ENCODE peak calls at places on chromosomes 4 and X, in five cellular contexts. One of them, this sample, is unnamed.

GRCh38 chr4:140187316-140187695 is 33.3 kb upstream of the MAML3 start:
- DNase-seq in astrocyte of the cerebellum: no peak
- DNase-seq in D721Med: no peak
- DNase-seq in Peyer's patch: no peak
- DNase-seq in GM20000: no peak
- DNase-seq in this sample: no peak

GRCh38 chr4:61443813-61444510 is 243.8 kb downstream of the ADGRL3 start:
- DNase-seq in astrocyte of the cerebellum: no peak
- DNase-seq in D721Med: no peak
- DNase-seq in Peyer's patch: no peak
- DNase-seq in GM20000: no peak
- DNase-seq in this sample: no peak

GRCh38 chr4:110792036-110792435 is 169.2 kb upstream of the PITX2 start:
- DNase-seq in astrocyte of the cerebellum: no peak
- DNase-seq in D721Med: no peak
- DNase-seq in Peyer's patch: no peak
- DNase-seq in GM20000: no peak
- DNase-seq in this sample: no peak

GRCh38 chrX:3939967-3940610 is 226.6 kb upstream of the PRKX start:
- DNase-seq in astrocyte of the cerebellum: peak; percentile 12
- DNase-seq in D721Med: no peak
- DNase-seq in Peyer's patch: no peak
- DNase-seq in GM20000: peak; percentile 6
- DNase-seq in this sample: no peak

GRCh38 chr4:8710946-8711345 is 118.4 kb downstream of the CPZ start:
- DNase-seq in astrocyte of the cerebellum: no peak
- DNase-seq in D721Med: no peak
- DNase-seq in Peyer's patch: peak; percentile 17
- DNase-seq in GM20000: no peak
- DNase-seq in this sample: peak; percentile 1

GRCh38 chrX:119624951-119625668 is 18.9 kb upstream of the NKRF start:
- DNase-seq in astrocyte of the cerebellum: no peak
- DNase-seq in D721Med: no peak
- DNase-seq in Peyer's patch: no peak
- DNase-seq in GM20000: no peak
- DNase-seq in this sample: no peak

GRCh38 chrX:81120936-81121351 is 80.8 kb downstream of the HMGN5 start:
- DNase-seq in astrocyte of the cerebellum: peak; percentile 26
- DNase-seq in D721Med: no peak
- DNase-seq in Peyer's patch: peak; percentile 61
- DNase-seq in GM20000: peak; percentile 5
- DNase-seq in this sample: peak; percentile 15

GRCh38 chr4:20925176-20925575 is 224.9 kb downstream of the PACRGL start:
- DNase-seq in astrocyte of the cerebellum: no peak
- DNase-seq in D721Med: no peak
- DNase-seq in Peyer's patch: no peak
- DNase-seq in GM20000: no peak
- DNase-seq in this sample: no peak

GRCh38 chrX:139642241-139642927 is 65.6 kb downstream of the MCF2 start:
- DNase-seq in astrocyte of the cerebellum: peak; percentile 16
- DNase-seq in D721Med: peak; percentile 10
- DNase-seq in Peyer's patch: no peak
- DNase-seq in GM20000: no peak
- DNase-seq in this sample: no peak

GRCh38 chr4:124389591-124389990 is 322.9 kb downstream of the ANKRD50 start:
- DNase-seq in astrocyte of the cerebellum: no peak
- DNase-seq in D721Med: no peak
- DNase-seq in Peyer's patch: no peak
- DNase-seq in GM20000: no peak
- DNase-seq in this sample: no peak

GRCh38 chrX:42098897-42099296 is 175.5 kb upstream of the CASK start:
- DNase-seq in astrocyte of the cerebellum: no peak
- DNase-seq in D721Med: no peak
- DNase-seq in Peyer's patch: no peak
- DNase-seq in GM20000: no peak
- DNase-seq in this sample: no peak

GRCh38 chr4:92253986-92254671 is 49.6 kb upstream of the GRID2 start:
- DNase-seq in astrocyte of the cerebellum: no peak
- DNase-seq in D721Med: no peak
- DNase-seq in Peyer's patch: no peak
- DNase-seq in GM20000: no peak
- DNase-seq in this sample: no peak

GRCh38 chrX:123487226-123487625 is 245.6 kb downstream of the THOC2 start:
- DNase-seq in astrocyte of the cerebellum: no peak
- DNase-seq in D721Med: no peak
- DNase-seq in Peyer's patch: no peak
- DNase-seq in GM20000: no peak
- DNase-seq in this sample: no peak

GRCh38 chrX:44104699-44105098 is 131.5 kb upstream of the NDP start:
- DNase-seq in astrocyte of the cerebellum: no peak
- DNase-seq in D721Med: no peak
- DNase-seq in Peyer's patch: no peak
- DNase-seq in GM20000: no peak
- DNase-seq in this sample: no peak

GRCh38 chr4:141668200-141668599 is 31.8 kb downstream of the IL15 start:
- DNase-seq in astrocyte of the cerebellum: no peak
- DNase-seq in D721Med: no peak
- DNase-seq in Peyer's patch: no peak
- DNase-seq in GM20000: no peak
- DNase-seq in this sample: no peak

GRCh38 chr4:94390804-94391410 is 48.3 kb upstream of the HPGDS start:
- DNase-seq in astrocyte of the cerebellum: no peak
- DNase-seq in D721Med: no peak
- DNase-seq in Peyer's patch: no peak
- DNase-seq in GM20000: peak; percentile 18
- DNase-seq in this sample: no peak

GRCh38 chr4:54320826-54321320 is 91.8 kb downstream of the PDGFRA start:
- DNase-seq in astrocyte of the cerebellum: no peak
- DNase-seq in D721Med: no peak
- DNase-seq in Peyer's patch: no peak
- DNase-seq in GM20000: no peak
- DNase-seq in this sample: no peak

GRCh38 chr4:5003372-5003857 is 15.8 kb downstream of the CYTL1 start:
- DNase-seq in astrocyte of the cerebellum: no peak
- DNase-seq in D721Med: no peak
- DNase-seq in Peyer's patch: no peak
- DNase-seq in GM20000: no peak
- DNase-seq in this sample: no peak

GRCh38 chr4:153792007-153792892 is 3.4 kb upstream of the SFRP2 start:
- DNase-seq in astrocyte of the cerebellum: no peak
- DNase-seq in D721Med: peak; percentile 62
- DNase-seq in Peyer's patch: peak; percentile 66
- DNase-seq in GM20000: no peak
- DNase-seq in this sample: no peak

DNA sequence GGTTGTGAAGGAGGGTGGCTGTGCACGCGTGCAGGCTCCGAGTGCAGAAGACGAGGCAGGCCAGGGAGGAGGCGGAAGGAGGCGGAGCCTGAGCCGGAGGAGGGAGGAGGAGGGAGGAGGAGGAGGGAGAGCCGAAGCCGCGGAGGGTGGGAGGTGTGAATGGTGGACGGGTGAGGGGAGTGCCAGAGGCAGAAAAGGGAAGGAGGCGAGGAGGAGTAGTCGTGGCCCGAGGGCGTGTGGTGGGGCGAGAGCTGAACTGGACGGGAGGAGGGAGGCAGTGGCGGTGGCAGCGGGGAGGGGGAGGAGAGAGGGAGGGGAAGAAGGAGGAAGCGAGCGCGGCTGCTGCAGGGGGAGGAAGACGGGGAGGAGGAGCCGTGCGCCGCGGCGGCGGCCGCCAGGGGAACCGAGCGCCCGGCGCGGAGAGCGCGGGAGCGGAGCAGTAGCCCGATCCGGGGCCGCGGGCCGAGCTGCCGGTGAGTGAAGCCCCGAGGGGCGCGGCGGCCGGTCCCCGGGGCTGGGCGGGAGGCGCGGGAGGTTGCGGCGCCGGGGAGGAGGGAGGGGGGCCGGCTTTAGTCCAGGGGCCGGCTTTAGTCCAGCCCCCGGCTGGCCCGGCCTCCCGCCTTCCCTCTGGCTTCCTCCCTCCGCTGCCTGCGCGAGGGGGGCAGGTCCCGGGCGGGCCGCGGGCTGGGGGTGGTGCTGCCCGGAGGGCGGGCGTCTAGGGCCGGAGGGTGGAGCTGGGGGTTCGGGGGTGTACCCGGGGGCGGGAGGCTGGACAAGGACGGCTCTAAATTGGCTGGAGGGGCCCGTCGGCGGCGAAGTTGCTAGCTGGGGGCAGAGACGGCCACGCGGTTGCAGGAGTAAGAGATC is at the start of gene TMEM164:
- DNase-seq in astrocyte of the cerebellum: peak; percentile 22
- DNase-seq in D721Med: peak; percentile 37
- DNase-seq in Peyer's patch: peak; percentile 91
- DNase-seq in GM20000: peak; percentile 83
- DNase-seq in this sample: peak; percentile 71
- TF ChIP-seq CTCF in astrocyte of the cerebellum: no peak
- TF ChIP-seq CTCF in D721Med: no peak
- TF ChIP-seq CTCF in Peyer's patch: no peak
- TF ChIP-seq CTCF in GM20000: no peak
- TF ChIP-seq CTCF in this sample: no peak

DNA sequence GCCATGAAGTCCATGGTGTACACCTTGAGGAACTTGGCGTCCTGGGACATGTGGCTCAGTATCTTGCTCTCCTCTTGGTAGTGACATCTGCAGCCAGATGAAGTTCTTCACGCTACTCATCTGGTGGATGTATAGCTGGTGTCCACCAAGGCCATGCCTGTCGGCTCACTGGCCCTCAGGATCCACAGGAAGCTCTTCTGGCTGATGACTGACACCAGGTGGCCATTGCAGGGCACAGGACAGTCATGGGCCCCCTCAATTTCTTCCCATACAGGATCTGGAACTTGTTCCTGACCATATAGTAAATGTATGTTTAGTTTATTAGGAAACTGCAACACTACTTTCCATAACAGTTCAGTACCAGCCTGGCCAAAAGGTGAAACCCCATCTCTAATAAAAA is 10.3 kb upstream of the CLCN5 start:
- DNase-seq in astrocyte of the cerebellum: no peak
- DNase-seq in D721Med: no peak
- DNase-seq in Peyer's patch: no peak
- DNase-seq in GM20000: no peak
- DNase-seq in this sample: no peak
- TF ChIP-seq CTCF in astrocyte of the cerebellum: no peak
- TF ChIP-seq CTCF in D721Med: no peak
- TF ChIP-seq CTCF in Peyer's patch: no peak
- TF ChIP-seq CTCF in GM20000: no peak
- TF ChIP-seq CTCF in this sample: no peak

DNA sequence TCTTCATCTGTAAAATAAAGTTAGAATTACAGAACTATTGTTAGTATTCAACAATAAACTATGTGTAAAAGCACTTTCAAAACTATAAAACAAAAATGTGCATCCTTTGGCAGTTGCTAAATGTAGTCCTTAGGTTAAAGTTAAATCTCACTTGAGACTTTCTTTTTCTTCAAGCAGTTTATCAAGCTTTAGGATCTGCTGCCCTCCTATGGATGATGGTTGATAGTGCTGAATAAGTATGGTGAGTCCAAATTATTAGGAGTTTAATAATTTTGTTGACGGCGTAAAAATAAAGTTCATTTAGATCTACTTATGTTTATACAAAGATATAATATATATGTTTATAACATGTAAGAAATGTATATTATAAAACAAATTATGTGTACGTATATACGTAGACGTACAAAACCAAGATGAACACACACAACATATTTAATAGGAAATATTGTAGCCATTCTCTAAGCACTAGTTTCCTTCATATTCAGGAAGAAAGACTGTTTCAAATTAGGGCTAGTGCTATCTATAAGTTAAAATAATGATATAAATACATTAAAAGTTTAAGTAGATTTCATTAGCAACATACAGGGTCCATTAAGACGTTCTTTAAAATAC is 22.3 kb downstream of the UGT2A2 start:
- DNase-seq in astrocyte of the cerebellum: peak; percentile 56
- DNase-seq in D721Med: no peak
- DNase-seq in Peyer's patch: no peak
- DNase-seq in GM20000: peak; percentile 21
- DNase-seq in this sample: no peak
- TF ChIP-seq CTCF in astrocyte of the cerebellum: peak; percentile 56
- TF ChIP-seq CTCF in D721Med: peak; percentile 57
- TF ChIP-seq CTCF in Peyer's patch: no peak
- TF ChIP-seq CTCF in GM20000: peak; percentile 9
- TF ChIP-seq CTCF in this sample: no peak

GRCh38 chr4:145840162-145840768 is 98.4 kb downstream of the ZNF827 start:
- DNase-seq in astrocyte of the cerebellum: peak; percentile 28
- DNase-seq in D721Med: no peak
- DNase-seq in Peyer's patch: no peak
- DNase-seq in GM20000: peak; percentile 37
- DNase-seq in this sample: no peak
- TF ChIP-seq CTCF in astrocyte of the cerebellum: peak; percentile 42
- TF ChIP-seq CTCF in D721Med: peak; percentile 51
- TF ChIP-seq CTCF in Peyer's patch: peak; percentile 49
- TF ChIP-seq CTCF in GM20000: peak; percentile 25
- TF ChIP-seq CTCF in this sample: no peak

GRCh38 chr4:145326491-145326890 is 146.1 kb upstream of the OTUD4 start:
- DNase-seq in astrocyte of the cerebellum: no peak
- DNase-seq in D721Med: no peak
- DNase-seq in Peyer's patch: no peak
- DNase-seq in GM20000: no peak
- DNase-seq in this sample: no peak
- TF ChIP-seq CTCF in astrocyte of the cerebellum: no peak
- TF ChIP-seq CTCF in D721Med: no peak
- TF ChIP-seq CTCF in Peyer's patch: no peak
- TF ChIP-seq CTCF in GM20000: no peak
- TF ChIP-seq CTCF in this sample: no peak

DNA sequence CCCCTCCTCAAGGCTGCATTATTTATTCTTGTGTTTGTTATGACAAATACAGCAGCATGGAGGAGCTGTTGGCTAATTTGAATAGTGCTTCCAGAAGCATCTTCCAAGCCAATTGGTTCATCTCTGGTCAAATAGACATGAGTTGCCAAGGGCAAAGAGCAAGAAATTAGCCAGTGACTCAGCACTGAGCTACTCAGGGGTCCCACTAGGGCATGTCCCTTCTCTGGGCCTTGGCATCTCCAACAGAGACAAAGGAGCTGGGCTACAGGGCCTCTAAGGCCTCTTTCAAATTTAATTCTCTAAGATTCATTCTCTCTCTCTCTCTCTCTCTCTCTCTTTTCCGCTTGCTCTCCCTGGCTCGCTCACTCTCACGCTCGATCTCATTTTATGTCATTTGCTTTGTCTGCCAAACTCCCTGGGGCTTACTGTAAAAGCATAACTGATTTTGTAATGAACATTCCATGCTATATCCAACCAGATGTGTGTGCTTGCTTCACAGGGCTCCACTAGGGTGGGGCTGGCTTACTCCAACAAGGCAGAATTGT is 86.7 kb upstream of the MAGEA4 start:
- DNase-seq in astrocyte of the cerebellum: peak; percentile 80
- DNase-seq in D721Med: no peak
- DNase-seq in Peyer's patch: no peak
- DNase-seq in GM20000: no peak
- DNase-seq in this sample: no peak
- TF ChIP-seq CTCF in astrocyte of the cerebellum: peak; percentile 31
- TF ChIP-seq CTCF in D721Med: peak; percentile 9
- TF ChIP-seq CTCF in Peyer's patch: no peak
- TF ChIP-seq CTCF in GM20000: no peak
- TF ChIP-seq CTCF in this sample: no peak